ENCODE peak calls at places on chromosomes 13 and 19, in five cellular contexts. S is neuronal stem cell, C is mesenchymal stem cell, Z is trophoblast cell, P is H1. Y is an unnamed sample.
A peak's percentile ranks its signal among the peaks of the same experiment; 100 is the strongest.

GRCh38 chr19:10113964-10114650 is 2.6 kb downstream of the P2RY11 start:
- DNase-seq in S (no peak), C (no peak), Z (no peak), P (no peak), Y (no peak)

GRCh38 chr19:898663-899062 is 5.4 kb downstream of the RNU6-9 start:
- DNase-seq in S (no peak), C (no peak), Z (no peak), P (peak; percentile 77), Y (no peak)

GRCh38 chr13:103229674-103230073 is 163.5 kb upstream of the SLC10A2 start:
- DNase-seq in S (no peak), C (no peak), Z (no peak), P (no peak), Y (no peak)

GRCh38 chr19:13095393-13095784 is 7.3 kb downstream of the LYL1 start:
- DNase-seq in S (no peak), C (no peak), Z (no peak), P (no peak), Y (peak; percentile 89)

GRCh38 chr13:38888309-38888708 is 102.3 kb downstream of the STOML3 start:
- DNase-seq in S (no peak), C (peak; percentile 32), Z (no peak), P (no peak), Y (no peak)

GRCh38 chr19:43620061-43621001 is 902 bp upstream of the ZNF428 start:
- DNase-seq in S (no peak), C (no peak), Z (no peak), P (no peak), Y (no peak)

GRCh38 chr13:32824061-32824460 is 192.2 kb upstream of the KL start:
- DNase-seq in S (no peak), C (peak; percentile 25), Z (peak; percentile 40), P (no peak), Y (no peak)

GRCh38 chr19:29715695-29716581 is 877 bp upstream of the C19orf12 start:
- DNase-seq in S (no peak), C (peak; percentile 46), Z (no peak), P (no peak), Y (no peak)

GRCh38 chr13:37618554-37618953 is 20.0 kb upstream of the POSTN start:
- DNase-seq in S (no peak), C (peak; percentile 50), Z (peak; percentile 28), P (no peak), Y (no peak)

GRCh38 chr19:31071157-31071855 is 277.9 kb downstream of the TSHZ3 start:
- DNase-seq in S (no peak), C (no peak), Z (no peak), P (no peak), Y (no peak)

GRCh38 chr13:46134961-46135522 is 30.2 kb upstream of the CPB2 start:
- DNase-seq in S (no peak), C (no peak), Z (peak; percentile 71), P (no peak), Y (peak; percentile 48)

GRCh38 chr19:40241809-40242384 is 15.4 kb upstream of the CCNP start:
- DNase-seq in S (no peak), C (no peak), Z (no peak), P (no peak), Y (no peak)

GRCh38 chr19:16111909-16112752 is 442 bp downstream of the RAB8A start:
- DNase-seq in S (no peak), C (no peak), Z (peak; percentile 82), P (no peak), Y (no peak)

GRCh38 chr19:6694147-6694815 is 24.3 kb upstream of the TNFSF14 start:
- DNase-seq in S (no peak), C (no peak), Z (no peak), P (no peak), Y (no peak)

GRCh38 chr19:40262422-40262821 is 22.7 kb downstream of the AKT2 start:
- DNase-seq in S (no peak), C (no peak), Z (peak; percentile 14), P (no peak), Y (no peak)

GRCh38 chr13:105660550-105660949 is 874.9 kb downstream of the EFNB2 start:
- DNase-seq in S (no peak), C (peak; percentile 35), Z (no peak), P (no peak), Y (no peak)

GRCh38 chr13:48730971-48731658 is 77.4 kb downstream of the CYSLTR2 start:
- DNase-seq in S (no peak), C (peak; percentile 50), Z (no peak), P (no peak), Y (no peak)

GRCh38 chr19:57583104-57583520 is 833 bp upstream of the ZIK1 start:
- DNase-seq in S (no peak), C (no peak), Z (no peak), P (no peak), Y (peak; percentile 28)
- H3K4me2 ChIP-seq in S (peak overlapping the region; percentile 65), C (no peak overlapping the region), Z (peak overlapping the region; percentile 91), P (peak overlapping the region; percentile 81), Y (peak overlapping the region; percentile 48)

DNA sequence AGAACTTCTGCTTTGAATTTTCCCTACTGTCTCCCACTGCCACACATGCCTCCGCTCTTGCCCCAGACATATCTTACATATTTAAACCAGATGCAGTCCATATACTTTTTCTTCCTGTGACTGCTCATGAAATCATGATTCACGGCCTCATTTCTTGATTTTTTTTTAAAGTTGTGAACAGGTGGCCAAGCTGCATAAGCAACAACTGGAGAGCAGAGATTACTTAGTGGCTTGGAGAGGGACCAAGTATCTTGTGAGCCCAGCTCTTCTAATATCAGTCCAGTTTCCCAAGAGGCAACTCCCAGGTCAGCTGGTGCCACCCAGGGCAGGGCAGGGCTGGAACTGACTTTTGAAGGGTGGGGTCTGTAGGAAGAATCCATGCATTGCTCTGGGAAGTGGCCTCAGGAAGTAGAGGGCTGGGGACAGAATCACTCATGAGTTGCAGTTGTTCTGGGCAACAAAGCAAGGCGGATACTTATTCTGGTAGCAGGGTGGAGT is 152.4 kb downstream of the LMO7 start:
- DNase-seq in S (no peak), C (peak; percentile 75), Z (peak; percentile 6), P (no peak), Y (no peak)
- H4K91ac ChIP-seq in S (no peak overlapping the region), C (no peak overlapping the region), Z (no peak overlapping the region), P (no peak overlapping the region), Y (no peak overlapping the region)

DNA sequence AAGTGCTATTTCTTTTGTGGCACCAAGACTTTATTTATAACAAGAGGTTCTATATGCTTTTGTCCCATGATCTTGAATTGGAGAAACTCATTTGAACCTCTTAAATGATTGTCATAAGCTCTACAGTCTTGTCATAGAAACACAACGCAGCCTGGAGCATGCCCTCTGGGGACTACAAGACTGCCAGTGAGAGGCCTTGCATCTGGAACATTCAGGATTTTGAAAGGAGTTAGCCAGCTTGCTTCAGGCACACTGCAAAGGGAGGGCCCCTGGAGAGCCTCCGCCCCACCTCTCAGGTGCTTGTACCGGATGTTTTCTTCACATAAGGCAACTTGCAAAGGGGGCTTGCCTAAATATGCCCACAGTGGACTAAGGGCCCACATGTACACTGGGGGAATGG is 130.5 kb downstream of the LIG4 start:
- DNase-seq in S (no peak), C (no peak), Z (no peak), P (no peak), Y (no peak)
- H2BK12ac ChIP-seq in S (no peak overlapping the region), C (no peak overlapping the region), Z (no peak overlapping the region), P (no peak overlapping the region), Y (no peak overlapping the region)

DNA sequence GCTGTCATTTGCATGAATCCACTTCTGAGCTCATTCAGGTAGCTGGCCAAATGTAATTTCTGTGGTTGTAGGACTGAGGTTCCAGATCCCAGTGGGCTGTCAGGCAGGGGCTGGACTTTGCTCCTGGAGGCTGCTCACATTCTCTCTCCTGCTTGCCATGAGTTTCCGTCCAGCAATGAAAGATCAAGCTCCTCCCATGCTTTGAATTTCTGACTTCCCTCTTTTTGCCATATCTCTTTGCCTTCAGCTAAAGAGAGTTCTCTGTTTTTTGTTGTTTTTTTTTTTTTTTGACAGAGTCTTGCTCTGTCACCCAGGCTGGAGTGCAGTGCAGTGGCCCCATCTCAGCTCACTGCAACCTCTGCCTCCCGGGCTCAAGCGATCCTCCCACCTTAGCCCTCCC is 76.9 kb downstream of the ING1 start:
- DNase-seq in S (no peak), C (no peak), Z (no peak), P (no peak), Y (no peak)
- H3K4me2 ChIP-seq in S (no peak overlapping the region), C (no peak overlapping the region), Z (no peak overlapping the region), P (no peak overlapping the region), Y (no peak overlapping the region)

DNA sequence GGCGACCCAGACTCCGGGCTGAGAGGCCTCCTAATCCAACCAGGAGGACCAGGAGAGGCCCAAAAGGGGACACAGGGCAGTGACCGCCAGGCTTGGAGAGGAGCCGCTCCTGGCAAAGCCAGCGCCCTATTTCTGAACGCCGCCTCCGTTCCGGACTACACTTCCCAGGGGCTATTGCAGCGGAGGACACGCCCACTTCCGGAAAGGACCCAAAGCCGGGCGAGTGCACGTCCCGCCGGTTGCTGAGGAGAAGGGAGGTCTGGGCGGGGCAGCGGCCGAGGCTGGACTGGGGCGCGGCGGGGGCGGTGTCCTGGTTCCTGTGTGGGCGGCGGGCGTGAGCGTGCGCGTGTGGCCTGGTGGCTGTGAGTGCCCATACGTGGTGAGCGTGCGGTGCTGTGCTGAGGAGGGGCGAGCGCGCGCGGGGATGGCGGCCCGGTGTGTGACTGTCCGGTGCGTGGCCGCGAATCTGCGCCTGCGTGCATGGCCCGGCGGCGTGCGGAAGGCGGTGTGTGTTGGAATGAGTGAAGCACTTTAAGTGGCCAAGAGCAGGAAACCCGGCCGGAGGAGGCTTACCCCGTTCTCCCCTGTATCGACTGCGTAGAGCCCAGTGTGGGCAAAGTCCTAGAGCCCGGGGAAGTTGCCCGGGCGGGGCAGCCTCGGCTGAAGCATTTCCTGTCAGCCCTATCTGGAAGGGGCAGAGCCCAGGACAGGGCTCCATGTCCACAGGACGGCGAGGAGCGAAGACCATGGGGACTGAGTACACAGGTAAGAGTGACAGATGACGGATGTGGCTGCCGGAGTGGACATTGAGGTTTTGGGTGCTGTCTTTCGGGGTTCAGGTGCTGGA is at the start of gene ZNF470:
- DNase-seq in S (peak; percentile 88), C (peak; percentile 93), Z (peak; percentile 92), P (peak; percentile 94), Y (peak; percentile 93)
- H4K91ac ChIP-seq in S (no peak within 1 kb of the TSS), C (peak within 1 kb of the TSS; percentile 84), Z (peak within 1 kb of the TSS; percentile 8), P (peak within 1 kb of the TSS; percentile 98), Y (no peak within 1 kb of the TSS)